ENCODE peak calls at places on chromosomes 4 and X, in seven cellular contexts. U, A, G, B, C, W and V are unnamed samples.

GRCh38 chrX:8879750-8880149 is 78.6 kb upstream of the FAM9A start:
- DNase-seq in U (peak; percentile 67), A (no peak), G (no peak), B (no peak), C (peak; percentile 44), W (no peak), V (no peak)

GRCh38 chr4:99011910-99012309 is 16.4 kb downstream of the METAP1 start:
- DNase-seq in U (no peak), A (no peak), G (no peak), B (no peak), C (no peak), W (no peak), V (no peak)

GRCh38 chr4:73589261-73589847 is 30.9 kb downstream of the RASSF6 start:
- DNase-seq in U (no peak), A (no peak), G (no peak), B (no peak), C (peak; percentile 61), W (no peak), V (no peak)

GRCh38 chr4:18754180-18754579 is 732.6 kb upstream of the LCORL start:
- DNase-seq in U (no peak), A (no peak), G (no peak), B (no peak), C (no peak), W (no peak), V (no peak)

GRCh38 chr4:109701566-109702399 is 1.5 kb downstream of the CASP6 start:
- DNase-seq in U (no peak), A (no peak), G (no peak), B (no peak), C (peak; percentile 1), W (no peak), V (no peak)

GRCh38 chrX:137998619-137999018 is 432.7 kb downstream of the ZIC3 start:
- DNase-seq in U (no peak), A (no peak), G (no peak), B (no peak), C (no peak), W (no peak), V (no peak)

GRCh38 chrX:121308276-121308805 is 260.9 kb downstream of the GLUD2 start:
- DNase-seq in U (peak; percentile 77), A (no peak), G (peak; percentile 10), B (no peak), C (peak; percentile 3), W (no peak), V (no peak)

GRCh38 chr4:176238819-176239218 is 30.2 kb downstream of the ASB5 start:
- DNase-seq in U (no peak), A (no peak), G (no peak), B (no peak), C (peak; percentile 37), W (no peak), V (no peak)

GRCh38 chrX:16022580-16023170 is 100.7 kb upstream of the GRPR start:
- DNase-seq in U (no peak), A (no peak), G (peak; percentile 15), B (no peak), C (peak; percentile 74), W (no peak), V (no peak)

GRCh38 chrX:21373637-21374162 is 518 bp upstream of the CNKSR2 start:
- DNase-seq in U (peak; percentile 68), A (peak; percentile 81), G (no peak), B (no peak), C (no peak), W (no peak), V (no peak)

GRCh38 chrX:102808336-102808735 is 87.8 kb downstream of the GPRASP3 start:
- DNase-seq in U (no peak), A (no peak), G (no peak), B (no peak), C (peak; percentile 58), W (no peak), V (no peak)

GRCh38 chr4:20354120-20354519 is 102.4 kb downstream of the SLIT2 start:
- DNase-seq in U (no peak), A (no peak), G (no peak), B (no peak), C (no peak), W (no peak), V (no peak)

GRCh38 chrX:1581132-1581531 is 10.3 kb upstream of the AKAP17A start:
- DNase-seq in U (peak; percentile 87), A (peak; percentile 18), G (no peak), B (peak; percentile 43), C (peak; percentile 59), W (no peak), V (peak; percentile 70)

GRCh38 chrX:10310502-10310901 is 153.7 kb downstream of the CLCN4 start:
- DNase-seq in U (no peak), A (no peak), G (no peak), B (no peak), C (no peak), W (no peak), V (no peak)

GRCh38 chr4:153383131-153383530 is 38.6 kb downstream of the MND1 start:
- DNase-seq in U (no peak), A (no peak), G (no peak), B (no peak), C (no peak), W (no peak), V (no peak)

GRCh38 chr4:137896221-137896737 is 345.9 kb downstream of the SLC7A11 start:
- DNase-seq in U (no peak), A (no peak), G (no peak), B (no peak), C (no peak), W (no peak), V (no peak)

GRCh38 chr4:129526812-129527211 is 430.9 kb downstream of the C4orf33 start:
- DNase-seq in U (no peak), A (no peak), G (peak; percentile 21), B (no peak), C (peak; percentile 48), W (no peak), V (no peak)

GRCh38 chrX:97230948-97231347 is 347.2 kb downstream of the RPA4 start:
- DNase-seq in U (no peak), A (no peak), G (no peak), B (no peak), C (no peak), W (no peak), V (no peak)

GRCh38 chr4:113636438-113636818 is 125.1 kb downstream of the CAMK2D start:
- DNase-seq in U (no peak), A (no peak), G (no peak), B (no peak), C (peak; percentile 7), W (no peak), V (no peak)

GRCh38 chrX:71095033-71095432 is 618 bp upstream of the FOXO4 start:
- DNase-seq in U (no peak), A (no peak), G (no peak), B (no peak), C (no peak), W (no peak), V (no peak)

GRCh38 chr4:131091896-131092295 is 1995.9 kb downstream of the C4orf33 start:
- DNase-seq in U (no peak), A (no peak), G (peak; percentile 48), B (no peak), C (peak; percentile 72), W (no peak), V (no peak)

GRCh38 chrX:17595456-17596035 is 141.7 kb upstream of the SCML1 start:
- DNase-seq in U (no peak), A (no peak), G (no peak), B (no peak), C (peak; percentile 84), W (no peak), V (no peak)

GRCh38 chr4:133969202-133969873 is 232.3 kb downstream of the PABPC4L start:
- DNase-seq in U (no peak), A (no peak), G (no peak), B (no peak), C (peak; percentile 12), W (no peak), V (no peak)

GRCh38 chrX:18884916-18885315 is 99.0 kb downstream of the PHKA2 start:
- DNase-seq in U (no peak), A (peak; percentile 78), G (no peak), B (no peak), C (no peak), W (no peak), V (no peak)